ENCODE peak calls at places on chromosomes 7 and 10, in nine cellular contexts. D is ascending aorta, L is AG10803, J is fibroblast of mammary gland, V is endodermal cell, X is lower lobe of right lung, N is PC-3, T is cardiac fibroblast, Q is fibroblast of the aortic adventitia. Z is an unnamed sample.

GRCh38 chr10:88565072-88565471 is 18.0 kb downstream of the RNLS start:
- DNase-seq in D (no peak), L (peak; percentile 42), J (peak; percentile 63), V (no peak), X (no peak), N (no peak), T (peak; percentile 71), Q (peak; percentile 76), Z (no peak)

GRCh38 chr7:81499262-81500116 is 270.4 kb downstream of the HGF start:
- DNase-seq in D (no peak), L (peak; percentile 80), J (peak; percentile 93), V (peak; percentile 56), X (no peak), N (peak; percentile 84), T (peak; percentile 93), Q (peak; percentile 94), Z (peak; percentile 70)

GRCh38 chr7:157140118-157140905 is 1.6 kb downstream of the UBE3C start:
- DNase-seq in D (no peak), L (no peak), J (no peak), V (no peak), X (no peak), N (no peak), T (no peak), Q (no peak), Z (no peak)

GRCh38 chr10:17673517-17674051 is 29.6 kb downstream of the STAM start:
- DNase-seq in D (no peak), L (peak; percentile 90), J (peak; percentile 93), V (peak; percentile 89), X (no peak), N (peak; percentile 84), T (peak; percentile 92), Q (peak; percentile 92), Z (peak; percentile 76)

GRCh38 chr7:7569113-7569527 is 2.4 kb downstream of the MIOS start:
- DNase-seq in D (no peak), L (no peak), J (no peak), V (no peak), X (no peak), N (no peak), T (no peak), Q (no peak), Z (no peak)

GRCh38 chr7:2715341-2716231 is 27.6 kb downstream of the AMZ1 start:
- DNase-seq in D (no peak), L (no peak), J (no peak), V (no peak), X (no peak), N (no peak), T (no peak), Q (no peak), Z (no peak)

GRCh38 chr10:97564776-97565175 is 7.8 kb upstream of the ANKRD2 start:
- DNase-seq in D (no peak), L (no peak), J (no peak), V (no peak), X (no peak), N (no peak), T (no peak), Q (no peak), Z (no peak)

GRCh38 chr10:78149193-78149592 is 115.5 kb downstream of the RPS24 start:
- DNase-seq in D (no peak), L (peak; percentile 47), J (peak; percentile 15), V (no peak), X (no peak), N (no peak), T (peak; percentile 28), Q (peak; percentile 42), Z (no peak)

GRCh38 chr10:75294866-75295692 is 59.3 kb upstream of the COMTD1 start:
- DNase-seq in D (peak; percentile 93), L (peak; percentile 82), J (peak; percentile 92), V (peak; percentile 85), X (peak; percentile 84), N (peak; percentile 99), T (peak; percentile 83), Q (peak; percentile 95), Z (peak; percentile 10)

GRCh38 chr10:100600218-100600617 is 64.5 kb downstream of the HIF1AN start:
- DNase-seq in D (no peak), L (no peak), J (peak; percentile 8), V (no peak), X (no peak), N (peak; percentile 13), T (peak; percentile 18), Q (no peak), Z (no peak)

GRCh38 chr7:139596626-139597025 is 73.1 kb downstream of the CLEC2L start:
- DNase-seq in D (peak; percentile 54), L (no peak), J (no peak), V (no peak), X (no peak), N (no peak), T (no peak), Q (no peak), Z (no peak)

GRCh38 chr7:135792334-135792733 is 43.7 kb upstream of the FAM180A start:
- DNase-seq in D (no peak), L (no peak), J (no peak), V (no peak), X (no peak), N (no peak), T (no peak), Q (no peak), Z (no peak)

DNA sequence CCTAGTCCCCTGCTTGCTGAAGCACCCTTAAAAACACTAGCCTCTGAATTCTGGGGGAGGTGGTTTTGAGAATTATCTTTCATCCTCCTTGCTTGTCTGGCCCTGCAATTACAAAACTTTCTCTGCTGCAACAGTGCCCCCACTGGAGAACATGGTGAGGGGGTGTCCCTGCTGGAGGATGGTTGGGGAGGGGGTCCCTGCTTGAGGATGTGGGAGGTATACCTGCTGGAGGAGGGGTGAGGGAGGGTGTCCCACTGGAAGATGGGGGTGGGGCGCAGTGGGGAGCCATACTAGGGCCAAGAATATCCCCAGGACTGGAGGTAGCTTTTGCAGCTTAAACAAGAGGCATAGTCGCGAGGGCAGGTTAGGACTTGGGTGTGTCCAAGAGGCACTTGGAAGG is 3.2 kb upstream of the POLM start:
- DNase-seq in D (no peak), L (no peak), J (no peak), V (peak; percentile 47), X (peak; percentile 35), N (no peak), T (no peak), Q (no peak), Z (no peak)
- TF ChIP-seq CTCF in D (no peak), L (no peak), J (peak; percentile 9), V (peak; percentile 47), X (no peak), N (peak; percentile 40), T (no peak), Q (peak; percentile 4), Z (peak; percentile 13)

DNA sequence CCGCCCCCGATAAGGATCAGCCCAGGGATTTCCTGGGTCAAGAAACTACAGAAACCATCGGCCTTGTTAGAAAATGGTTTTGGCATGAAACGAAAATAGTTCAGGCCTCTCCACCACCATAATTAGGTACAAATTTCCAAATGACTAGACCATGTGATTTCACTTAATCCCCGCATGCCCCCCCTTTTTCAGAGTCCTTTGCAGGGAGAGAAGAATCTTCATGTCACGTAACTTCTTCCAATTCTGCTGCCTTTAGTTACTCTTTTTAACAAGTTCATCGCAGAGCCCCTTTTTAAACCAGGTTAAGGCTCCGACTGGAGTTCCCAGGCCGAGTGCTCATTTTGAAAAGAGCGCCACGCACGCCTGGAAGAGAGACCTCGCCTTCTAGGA is 3.4 kb downstream of the PDGFA start:
- DNase-seq in D (no peak), L (peak; percentile 63), J (peak; percentile 16), V (no peak), X (no peak), N (no peak), T (peak; percentile 41), Q (no peak), Z (no peak)
- H3K4me3 ChIP-seq in D (peak overlapping the region; percentile 77), L (no peak overlapping the region), J (no peak overlapping the region), V (no peak overlapping the region), X (peak overlapping the region; percentile 73), N (no peak overlapping the region), T (peak overlapping the region; percentile 36), Q (no peak overlapping the region), Z (peak overlapping the region; percentile 73)

DNA sequence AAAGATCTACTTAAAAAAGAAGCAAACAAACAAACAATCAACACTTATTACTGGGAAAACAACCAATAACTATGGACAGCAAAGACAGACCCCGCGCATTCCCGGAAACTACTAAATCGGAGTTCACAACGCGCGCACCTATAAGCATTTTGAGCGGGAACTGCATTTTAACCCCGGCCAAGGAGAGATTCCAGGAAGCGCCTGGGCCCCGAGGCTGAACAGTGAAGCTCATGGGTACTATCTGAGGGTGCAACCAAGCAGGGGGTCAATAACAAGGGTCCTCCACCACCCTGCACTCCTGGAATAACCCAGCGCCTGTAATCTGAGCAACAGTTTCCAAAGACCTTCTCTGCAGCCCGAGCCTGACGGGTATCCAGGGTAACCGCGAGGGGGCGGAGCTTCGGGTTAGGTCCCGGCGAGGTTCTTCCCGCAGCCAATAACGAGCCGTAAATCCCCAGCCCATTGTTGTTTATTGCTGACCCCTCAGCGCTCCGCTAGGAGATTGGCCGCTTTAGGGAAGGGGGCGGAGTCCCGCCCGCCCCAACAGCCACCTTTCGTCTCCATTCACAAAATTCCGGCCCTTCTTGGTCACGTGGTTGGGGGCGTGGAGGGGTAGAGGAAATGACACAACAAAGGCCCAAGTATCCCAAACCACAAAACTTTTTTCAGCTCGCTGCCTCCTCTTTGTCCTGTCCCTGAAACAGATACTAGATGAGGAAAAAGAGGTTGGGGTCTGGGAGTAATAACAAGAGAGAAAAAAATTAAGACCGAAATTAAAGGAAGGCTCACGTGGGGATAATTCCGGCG is 1.7 kb upstream of the ETV1 start:
- DNase-seq in D (peak; percentile 99), L (peak; percentile 97), J (peak; percentile 98), V (peak; percentile 99), X (peak; percentile 94), N (peak; percentile 98), T (peak; percentile 99), Q (peak; percentile 97), Z (peak; percentile 92)
- TF ChIP-seq CTCF in D (no peak), L (peak; percentile 9), J (no peak), V (no peak), X (no peak), N (no peak), T (no peak), Q (no peak), Z (no peak)

GRCh38 chr10:70053896-70054641 is 1.4 kb downstream of the MACROH2A2 start:
- DNase-seq in D (no peak), L (peak; percentile 6), J (peak; percentile 6), V (peak; percentile 86), X (no peak), N (peak; percentile 51), T (peak; percentile 22), Q (peak; percentile 10), Z (no peak)

GRCh38 chr10:70054902-70055301 is 2.3 kb downstream of the MACROH2A2 start:
- DNase-seq in D (no peak), L (no peak), J (no peak), V (peak; percentile 79), X (no peak), N (peak; percentile 23), T (no peak), Q (no peak), Z (no peak)

GRCh38 chr10:70052462-70053211 is at the start of gene MACROH2A2:
- DNase-seq in D (peak; percentile 70), L (peak; percentile 59), J (peak; percentile 57), V (peak; percentile 94), X (peak; percentile 53), N (peak; percentile 85), T (peak; percentile 67), Q (peak; percentile 60), Z (peak; percentile 5)

GRCh38 chr10:70053212-70053895 is 708 bp downstream of the MACROH2A2 start:
- DNase-seq in D (no peak), L (peak; percentile 10), J (no peak), V (peak; percentile 84), X (no peak), N (peak; percentile 41), T (peak; percentile 16), Q (no peak), Z (no peak)

GRCh38 chr10:70051878-70052277 is 768 bp upstream of the MACROH2A2 start:
- DNase-seq in D (no peak), L (no peak), J (no peak), V (no peak), X (no peak), N (peak; percentile 22), T (no peak), Q (no peak), Z (no peak)
- H3K4me3 ChIP-seq in D (peak overlapping the region; percentile 77), L (peak overlapping the region; percentile 67), J (no peak overlapping the region), V (peak overlapping the region; percentile 85), X (peak overlapping the region; percentile 72), N (peak overlapping the region; percentile 82), T (no peak overlapping the region), Q (peak overlapping the region; percentile 3), Z (peak overlapping the region; percentile 52)

Z was measured in AG09309.